ENCODE peak calls at places on chromosomes 11 and 22, in ten cellular contexts. C is psoas muscle, Z is fibroblast of pulmonary artery, H is astrocyte of the spinal cord, T is fibroblast of the aortic adventitia, L is dorsolateral prefrontal cortex, G is kidney, F is GM23338, B is colonic mucosa, D is transverse colon. I is an unnamed sample.

GRCh38 chr11:21921151-21921550 is 271.7 kb upstream of the ANO5 start:
- DNase-seq in D (no peak), T (no peak), C (no peak), Z (no peak), L (no peak), G (no peak), H (no peak), F (no peak), B (no peak), I (no peak)

GRCh38 chr11:131839326-131839725 is 468.9 kb downstream of the NTM start:
- DNase-seq in G (no peak), T (no peak), D (no peak), H (no peak), B (no peak), C (no peak), Z (no peak), L (no peak), F (no peak), I (no peak)

GRCh38 chr11:126391286-126391954 is 35.9 kb downstream of the ST3GAL4 start:
- DNase-seq in C (no peak), D (no peak), H (no peak), G (no peak), Z (no peak), L (no peak), B (no peak), F (no peak), T (no peak), I (peak)

GRCh38 chr11:58788355-58789023 is 56.0 kb downstream of the GLYATL2 start:
- DNase-seq in C (no peak), H (peak), L (no peak), D (peak), B (peak), F (peak), G (no peak), Z (peak), T (peak), I (peak)

GRCh38 chr11:77882396-77882795 is 61.5 kb downstream of the AAMDC start:
- DNase-seq in F (no peak), G (no peak), L (no peak), H (peak), C (no peak), D (no peak), Z (no peak), T (peak), B (no peak), I (no peak)

GRCh38 chr22:40036591-40037225 is 42.0 kb downstream of the FAM83F start:
- DNase-seq in D (peak), T (peak), Z (peak), B (peak), C (peak), H (peak), L (peak), G (no peak), F (peak), I (peak)

GRCh38 chr11:57598831-57599155 is 1.3 kb downstream of the SERPING1 start:
- DNase-seq in C (no peak), L (no peak), D (no peak), H (no peak), G (no peak), T (peak), Z (peak), B (no peak), F (no peak), I (no peak)

GRCh38 chr11:120547301-120547700 is 35.8 kb downstream of the GRIK4 start:
- DNase-seq in T (no peak), C (no peak), Z (peak), H (no peak), G (no peak), L (no peak), F (no peak), D (no peak), B (no peak), I (peak)

GRCh38 chr22:35154937-35155387 is 89.0 kb downstream of the ISX start:
- DNase-seq in B (peak), F (peak), T (peak), G (no peak), H (peak), L (peak), Z (peak), C (peak), D (peak), I (peak)

GRCh38 chr22:30968015-30968923 is at the start of gene MORC2:
- DNase-seq in L (peak), H (peak), Z (peak), C (peak), F (peak), B (peak), D (peak), G (peak), T (peak), I (peak)

GRCh38 chr11:130689222-130689908 is 226.9 kb downstream of the SNX19 start:
- DNase-seq in L (no peak), D (no peak), H (peak), F (no peak), T (peak), B (no peak), Z (peak), C (no peak), G (no peak), I (no peak)

GRCh38 chr11:84685976-84686375 is 941.2 kb downstream of the DLG2 start:
- DNase-seq in G (no peak), L (no peak), Z (no peak), F (no peak), D (no peak), H (no peak), C (no peak), T (no peak), B (no peak), I (no peak)

GRCh38 chr11:75679566-75679965 is 10.7 kb upstream of the MAP6 start:
- DNase-seq in B (no peak), D (no peak), G (no peak), H (no peak), F (no peak), Z (no peak), T (no peak), L (no peak), C (no peak), I (no peak)

GRCh38 chr11:114309517-114309916 is 13.3 kb downstream of the NNMT start:
- DNase-seq in H (no peak), L (no peak), B (no peak), Z (peak), T (peak), C (no peak), F (no peak), D (no peak), G (no peak), I (no peak)

GRCh38 chr11:110479445-110480101 is 49.8 kb downstream of the FDX1 start:
- DNase-seq in T (peak), H (peak), G (no peak), B (no peak), C (no peak), F (no peak), Z (peak), L (no peak), D (no peak), I (no peak)

GRCh38 chr11:68253682-68254081 is 18.1 kb downstream of the C11orf24 start:
- DNase-seq in D (no peak), T (no peak), H (no peak), C (no peak), Z (no peak), F (no peak), G (no peak), L (no peak), B (no peak), I (no peak)

GRCh38 chr11:86695391-86695790 is 23.0 kb upstream of the ME3 start:
- DNase-seq in Z (peak), C (no peak), L (no peak), F (no peak), T (no peak), B (no peak), D (no peak), G (no peak), H (no peak), I (no peak)

GRCh38 chr11:116101737-116102275 is 597.6 kb upstream of the CADM1 start:
- DNase-seq in C (no peak), B (no peak), F (no peak), G (no peak), T (no peak), H (no peak), L (no peak), D (no peak), Z (no peak), I (no peak)

GRCh38 chr11:3626250-3626960 is 15.4 kb downstream of the ART5 start:
- DNase-seq in Z (no peak), G (no peak), T (no peak), B (peak), C (peak), F (peak), L (peak), H (no peak), D (peak), I (peak)

GRCh38 chr22:35821654-35822053 is 104.0 kb downstream of the APOL5 start:
- DNase-seq in Z (no peak), H (no peak), T (no peak), C (no peak), B (peak), G (no peak), D (no peak), L (no peak), F (peak), I (no peak)

GRCh38 chr11:98630736-98631135 is 390.0 kb upstream of the CNTN5 start:
- DNase-seq in B (no peak), T (no peak), D (no peak), H (no peak), C (no peak), L (no peak), F (peak), G (no peak), Z (no peak), I (no peak)

GRCh38 chr22:26529345-26529744 is 17.1 kb upstream of the TFIP11 start:
- DNase-seq in D (no peak), L (no peak), C (peak), H (no peak), T (no peak), Z (peak), B (no peak), F (no peak), G (no peak), I (peak)

GRCh38 chr11:4979021-4979420 is 15.6 kb upstream of the OR51L1 start:
- DNase-seq in Z (peak), H (no peak), L (no peak), T (no peak), B (no peak), C (no peak), G (no peak), F (no peak), D (no peak), I (no peak)

GRCh38 chr22:16603448-16603768 is 10.8 kb upstream of the CCT8L2 start:
- DNase-seq in B (no peak), G (no peak), L (no peak), F (no peak), Z (no peak), H (no peak), C (no peak), T (no peak), D (no peak), I (no peak)

GRCh38 chr11:122804796-122805195 is 33.5 kb upstream of the CRTAM start:
- DNase-seq in D (no peak), L (no peak), B (no peak), G (no peak), F (no peak), C (no peak), Z (no peak), T (no peak), H (no peak), I (no peak)

GRCh38 chr22:26890870-26891269 is 233.5 kb downstream of the MIAT start:
- DNase-seq in T (no peak), C (no peak), F (peak), B (no peak), L (no peak), D (no peak), G (no peak), H (no peak), Z (no peak), I (no peak)

GRCh38 chr11:70460111-70460510 is 61.8 kb downstream of the CTTN start:
- DNase-seq in H (no peak), Z (no peak), T (no peak), C (no peak), F (no peak), L (no peak), G (no peak), D (no peak), B (no peak), I (no peak)
- TF ChIP-seq CTCF in H (no peak), Z (no peak), T (no peak), C (no peak), F (no peak), L (no peak), G (no peak), D (no peak), B (no peak), I (no peak)

DNA sequence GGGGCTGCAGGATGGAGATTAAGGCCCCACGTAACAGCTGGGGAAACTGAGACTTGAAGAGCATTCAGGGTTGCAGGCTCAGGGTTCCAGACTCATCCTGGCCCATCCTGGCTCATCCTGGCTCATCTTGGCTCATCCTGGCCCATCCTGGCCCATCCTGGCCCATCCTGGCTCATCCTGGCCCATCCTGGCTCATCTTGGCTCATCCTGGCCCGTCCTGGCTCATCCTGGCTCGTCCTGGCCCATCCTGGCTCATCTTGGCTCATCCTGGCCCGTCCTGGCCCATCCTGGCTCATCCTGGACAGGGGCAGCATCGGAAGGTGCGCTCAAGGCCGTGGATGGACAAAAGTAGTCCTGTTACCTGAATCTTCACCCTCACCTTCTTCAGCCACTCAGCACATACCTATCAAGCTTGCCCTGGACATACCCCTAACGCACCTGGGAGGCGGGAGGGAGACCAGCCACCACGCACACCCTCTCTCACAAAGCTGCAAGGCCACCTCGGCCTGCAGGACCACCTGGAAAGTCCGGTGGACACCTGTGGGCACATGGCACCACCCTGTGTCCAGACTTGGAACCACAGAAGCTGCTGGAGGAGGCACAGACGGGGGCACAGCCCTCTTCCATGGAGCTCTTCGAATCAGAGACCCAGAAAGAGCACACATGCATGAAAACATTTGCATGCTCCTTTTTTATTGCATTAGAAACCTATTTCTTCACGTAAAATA is 20.3 kb upstream of the NLRP6 start:
- DNase-seq in G (no peak), L (no peak), T (no peak), C (no peak), Z (no peak), F (no peak), H (no peak), D (no peak), B (no peak), I (no peak)
- TF ChIP-seq CTCF in G (no peak), L (no peak), T (no peak), C (no peak), Z (peak), F (peak), H (no peak), D (no peak), B (no peak), I (no peak)

DNA sequence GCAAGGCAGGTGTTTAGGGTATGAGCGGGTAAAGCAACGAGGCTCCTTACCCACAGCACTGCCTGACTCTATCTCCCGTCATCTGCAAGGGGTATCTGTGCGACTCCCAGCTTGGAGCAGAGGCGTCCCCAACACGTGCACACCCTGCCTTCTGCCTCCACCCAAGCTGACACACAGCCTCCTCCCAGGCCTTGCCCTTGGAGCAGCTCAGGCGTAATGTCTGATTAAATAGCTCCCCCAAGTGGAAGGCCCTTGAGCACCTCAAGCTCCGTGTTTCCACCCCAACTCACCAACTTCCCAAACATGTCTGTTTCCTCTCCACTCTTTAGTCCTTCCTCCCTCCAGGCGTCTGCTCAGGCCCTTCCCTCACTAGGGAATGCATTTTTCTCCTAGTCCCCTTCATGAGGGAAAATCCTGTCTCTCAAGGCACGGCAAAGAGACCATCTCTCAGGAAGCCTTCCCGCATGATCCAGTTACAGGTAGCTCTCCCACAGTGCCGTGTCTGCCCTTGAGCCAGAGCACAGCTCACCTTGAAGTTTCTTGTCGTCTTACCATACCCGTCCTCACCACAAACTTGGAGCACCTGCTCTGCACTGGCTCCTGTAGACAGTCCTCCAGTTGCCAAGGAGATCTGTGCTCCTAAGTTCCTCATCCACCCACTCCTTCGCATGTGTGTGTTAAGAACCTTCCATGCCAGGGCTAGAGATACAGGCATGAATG is 15.8 kb downstream of the CYB5R2 start:
- DNase-seq in D (peak), C (peak), F (peak), Z (peak), B (peak), L (peak), G (no peak), T (peak), H (peak), I (peak)
- TF ChIP-seq CTCF in D (peak), C (peak), F (peak), Z (peak), B (peak), L (peak), G (peak), T (peak), H (peak), I (peak)

DNA sequence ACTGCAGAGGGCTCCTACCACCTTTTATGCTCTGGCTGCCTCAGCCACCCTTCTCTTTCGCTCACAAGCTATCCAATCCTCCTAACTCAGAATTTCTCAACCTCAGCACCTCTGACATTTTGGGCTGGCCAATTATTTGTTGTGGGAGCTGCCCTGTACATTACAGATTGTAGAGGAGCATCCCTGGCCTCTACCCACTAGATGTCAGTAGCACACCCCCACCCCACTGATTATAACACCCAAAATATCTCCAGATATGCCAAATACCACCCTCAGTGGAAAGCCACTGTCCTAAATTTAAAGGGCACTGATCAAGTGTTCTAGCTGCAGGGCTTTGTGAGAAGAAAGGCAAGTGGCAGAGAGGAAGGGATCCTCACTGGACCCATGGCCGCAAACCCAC is 443.1 kb downstream of the SOX6 start:
- DNase-seq in G (no peak), D (no peak), C (no peak), Z (no peak), H (no peak), F (no peak), T (no peak), L (no peak), B (no peak), I (no peak)
- TF ChIP-seq CTCF in G (no peak), D (no peak), C (no peak), Z (no peak), H (peak), F (peak), T (peak), L (no peak), B (no peak), I (no peak)

GRCh38 chr11:46444305-46444704 is 52.7 kb upstream of the CHRM4 start:
- DNase-seq in H (no peak), T (no peak), Z (no peak), F (no peak), C (no peak), D (no peak), B (no peak), G (no peak), L (no peak), I (no peak)
- TF ChIP-seq CTCF in H (no peak), T (no peak), Z (no peak), F (no peak), C (no peak), D (no peak), B (no peak), G (no peak), L (no peak), I (no peak)

I was measured in adrenal gland.